ENCODE peak calls at places on chromosome 21, in seven cellular contexts. M is H9, U is neuronal stem cell, W is IMR-90, T is H1, X is mesendoderm, C is mesenchymal stem cell. E is an unnamed sample.

GRCh38 chr21:33025106-33025470 is 647 bp upstream of the OLIG2 start:
- DNase-seq in M (peak; percentile 81), U (no peak), W (no peak), T (no peak), X (peak; percentile 72), C (peak; percentile 30), E (no peak)

GRCh38 chr21:32499249-32500055 is 85.9 kb downstream of the TCP10L start:
- DNase-seq in M (no peak), U (no peak), W (peak; percentile 62), T (no peak), X (no peak), C (no peak), E (no peak)

GRCh38 chr21:31128234-31128633 is 90.0 kb upstream of the KRTAP19-8 start:
- DNase-seq in M (no peak), U (no peak), W (peak; percentile 24), T (no peak), X (no peak), C (no peak), E (no peak)

GRCh38 chr21:33374080-33374873 is 28.9 kb upstream of the IFNGR2 start:
- DNase-seq in M (peak; percentile 47), U (no peak), W (peak; percentile 58), T (no peak), X (peak; percentile 48), C (peak; percentile 46), E (peak; percentile 59)

GRCh38 chr21:26965567-26966359 is 1.1 kb downstream of the ADAMTS5 start:
- DNase-seq in M (peak; percentile 89), U (peak; percentile 52), W (peak; percentile 12), T (no peak), X (peak; percentile 90), C (peak; percentile 36), E (peak; percentile 55)

GRCh38 chr21:40881767-40882166 is 34.8 kb upstream of the DSCAM start:
- DNase-seq in M (no peak), U (no peak), W (no peak), T (no peak), X (peak; percentile 42), C (no peak), E (no peak)

GRCh38 chr21:28776251-28776650 is 216.4 kb downstream of the LTN1 start:
- DNase-seq in M (no peak), U (no peak), W (peak; percentile 96), T (no peak), X (no peak), C (peak; percentile 75), E (no peak)

GRCh38 chr21:29104239-29104708 is 26.2 kb upstream of the MAP3K7CL start:
- DNase-seq in M (no peak), U (peak; percentile 45), W (peak; percentile 30), T (no peak), X (no peak), C (peak; percentile 10), E (no peak)

GRCh38 chr21:24023402-24023801 is 1583.9 kb downstream of the MRPL39 start:
- DNase-seq in M (no peak), U (no peak), W (peak; percentile 22), T (no peak), X (no peak), C (no peak), E (no peak)

GRCh38 chr21:28325618-28326017 is 667.1 kb downstream of the LTN1 start:
- DNase-seq in M (peak; percentile 57), U (no peak), W (no peak), T (peak; percentile 41), X (peak; percentile 92), C (no peak), E (no peak)

GRCh38 chr21:38667466-38667865 is 138.3 kb upstream of the ETS2 start:
- DNase-seq in M (no peak), U (no peak), W (no peak), T (no peak), X (no peak), C (no peak), E (no peak)

GRCh38 chr21:26169611-26170470 is 729 bp downstream of the APP start:
- DNase-seq in M (peak; percentile 37), U (peak; percentile 58), W (peak; percentile 65), T (no peak), X (peak; percentile 85), C (peak; percentile 81), E (no peak)

GRCh38 chr21:29299906-29300546 is 1.3 kb downstream of the BACH1 start:
- DNase-seq in M (peak; percentile 36), U (peak; percentile 32), W (peak; percentile 97), T (no peak), X (peak; percentile 89), C (peak; percentile 92), E (peak; percentile 75)

GRCh38 chr21:17759546-17760178 is 59.5 kb downstream of the C21orf91 start:
- DNase-seq in M (no peak), U (no peak), W (no peak), T (no peak), X (no peak), C (peak; percentile 63), E (no peak)

GRCh38 chr21:29130234-29130993 is at the start of gene MAP3K7CL:
- DNase-seq in M (no peak), U (no peak), W (peak; percentile 100), T (no peak), X (peak; percentile 45), C (peak; percentile 99), E (peak; percentile 84)

GRCh38 chr21:17746920-17747319 is 72.2 kb downstream of the C21orf91 start:
- DNase-seq in M (no peak), U (no peak), W (no peak), T (no peak), X (no peak), C (no peak), E (no peak)

GRCh38 chr21:39660596-39660995 is 47.9 kb downstream of the B3GALT5 start:
- DNase-seq in M (no peak), U (no peak), W (peak; percentile 83), T (no peak), X (peak; percentile 87), C (peak; percentile 91), E (peak; percentile 30)

GRCh38 chr21:31752352-31752751 is 20.4 kb upstream of the SCAF4 start:
- DNase-seq in M (no peak), U (no peak), W (peak; percentile 45), T (no peak), X (no peak), C (no peak), E (peak; percentile 46)

GRCh38 chr21:39523398-39523797 is 71.6 kb downstream of the SH3BGR start:
- DNase-seq in M (no peak), U (no peak), W (no peak), T (no peak), X (no peak), C (no peak), E (no peak)

GRCh38 chr21:27564684-27565280 is 597.9 kb upstream of the ADAMTS5 start:
- DNase-seq in M (peak; percentile 38), U (peak; percentile 18), W (peak; percentile 70), T (peak; percentile 7), X (peak; percentile 65), C (peak; percentile 58), E (peak; percentile 63)

GRCh38 chr21:38628426-38628825 is 130.1 kb upstream of the ERG start:
- DNase-seq in M (no peak), U (no peak), W (no peak), T (no peak), X (peak; percentile 23), C (no peak), E (no peak)

GRCh38 chr21:15718709-15719108 is 11.1 kb upstream of the USP25 start:
- DNase-seq in M (no peak), U (no peak), W (no peak), T (no peak), X (no peak), C (no peak), E (no peak)
- H3K18ac ChIP-seq in M (no peak overlapping the region), U (no peak overlapping the region), W (no peak overlapping the region), T (no peak overlapping the region), X (no peak overlapping the region), C (no peak overlapping the region), E (no peak overlapping the region)

GRCh38 chr21:42232176-42232825 is 13.4 kb downstream of the ABCG1 start:
- DNase-seq in M (no peak), U (no peak), W (no peak), T (no peak), X (no peak), C (no peak), E (no peak)

GRCh38 chr21:42234464-42235241 is 15.7 kb downstream of the ABCG1 start:
- DNase-seq in M (peak; percentile 57), U (peak; percentile 79), W (peak; percentile 45), T (no peak), X (peak; percentile 79), C (peak; percentile 44), E (peak; percentile 82)

GRCh38 chr21:42231761-42232160 is 12.8 kb downstream of the ABCG1 start:
- DNase-seq in M (no peak), U (no peak), W (no peak), T (no peak), X (no peak), C (no peak), E (no peak)

GRCh38 chr21:42234026-42234425 is 15.1 kb downstream of the ABCG1 start:
- DNase-seq in M (no peak), U (no peak), W (no peak), T (no peak), X (peak; percentile 8), C (no peak), E (no peak)

GRCh38 chr21:42233067-42233981 is 14.4 kb downstream of the ABCG1 start:
- DNase-seq in M (peak; percentile 48), U (no peak), W (peak; percentile 20), T (no peak), X (peak; percentile 61), C (peak; percentile 73), E (peak; percentile 90)
- H3K4me1 ChIP-seq in M (no peaks in the 10 kb centered on the region), U (peaks cover 25% of the 10 kb centered on the region), W (peaks cover 27% of the 10 kb centered on the region), T (peaks cover 7% of the 10 kb centered on the region), X (peaks cover 2% of the 10 kb centered on the region), C (peaks cover 15% of the 10 kb centered on the region), E (peaks cover 17% of the 10 kb centered on the region)

GRCh38 chr21:34977333-34977732 is 71.8 kb downstream of the RUNX1 start:
- DNase-seq in M (no peak), U (no peak), W (no peak), T (no peak), X (no peak), C (no peak), E (no peak)

GRCh38 chr21:34971656-34972055 is 77.4 kb downstream of the RUNX1 start:
- DNase-seq in M (no peak), U (no peak), W (no peak), T (no peak), X (no peak), C (no peak), E (no peak)

GRCh38 chr21:34970566-34970965 is 78.5 kb downstream of the RUNX1 start:
- DNase-seq in M (no peak), U (no peak), W (no peak), T (no peak), X (no peak), C (no peak), E (no peak)

GRCh38 chr21:34973685-34974084 is 75.4 kb downstream of the RUNX1 start:
- DNase-seq in M (no peak), U (no peak), W (no peak), T (no peak), X (no peak), C (no peak), E (no peak)

GRCh38 chr21:34974162-34974981 is 74.7 kb downstream of the RUNX1 start:
- DNase-seq in M (no peak), U (no peak), W (peak; percentile 71), T (no peak), X (no peak), C (peak; percentile 75), E (no peak)
- H3K4me2 ChIP-seq in M (no peak overlapping the region), U (no peak overlapping the region), W (peak overlapping the region; percentile 53), T (no peak overlapping the region), X (no peak overlapping the region), C (no peak overlapping the region), E (no peak overlapping the region)

DNA sequence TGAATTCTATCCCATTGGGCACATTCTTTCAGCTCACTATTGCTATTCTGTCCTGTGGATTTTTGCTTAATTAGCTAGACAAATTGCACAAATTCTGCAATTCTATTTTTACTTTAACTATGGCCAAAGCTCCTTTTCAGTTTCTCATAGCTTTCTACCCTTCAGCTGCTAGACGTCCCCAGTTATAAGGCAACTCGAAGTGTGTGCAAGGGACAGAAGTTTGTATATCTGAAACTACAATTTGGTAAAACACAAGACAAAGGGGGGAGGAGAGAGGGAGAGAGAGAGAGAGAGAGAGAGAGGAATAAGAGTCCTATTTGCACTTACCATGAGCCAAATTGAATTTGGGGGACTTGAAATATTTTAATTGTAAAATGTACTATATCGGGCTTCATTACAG is 91.8 kb downstream of the SETD4 start:
- DNase-seq in M (no peak), U (no peak), W (no peak), T (no peak), X (no peak), C (no peak), E (no peak)
- H3K18ac ChIP-seq in M (no peak overlapping the region), U (no peak overlapping the region), W (no peak overlapping the region), T (no peak overlapping the region), X (no peak overlapping the region), C (no peak overlapping the region), E (no peak overlapping the region)